ENCODE peak calls at places on chromosomes 13 and 19, in nine cellular contexts. One of them, this sample, is unnamed.
A peak's percentile ranks its signal among the peaks of the same experiment; 100 is the strongest.

GRCh38 chr19:4717966-4718701 is 5.5 kb downstream of the DPP9 start:
- DNase-seq in progenitor cell of endocrine pancreas: no peak
- DNase-seq in stomach: no peak
- DNase-seq in heart left ventricle: no peak
- DNase-seq in Peyer's patch: no peak
- DNase-seq in BJ: no peak
- DNase-seq in psoas muscle: no peak
- DNase-seq in Caco-2: no peak
- DNase-seq in nephron progenitor cell: no peak
- DNase-seq in this sample: no peak

GRCh38 chr13:85666356-85666755 is 132.9 kb downstream of the SLITRK6 start:
- DNase-seq in nephron progenitor cell: no peak
- DNase-seq in progenitor cell of endocrine pancreas: no peak
- DNase-seq in Peyer's patch: no peak
- DNase-seq in stomach: no peak
- DNase-seq in Caco-2: no peak
- DNase-seq in psoas muscle: no peak
- DNase-seq in BJ: no peak
- DNase-seq in heart left ventricle: no peak
- DNase-seq in this sample: no peak

GRCh38 chr13:110882972-110883371 is 31.9 kb downstream of the ANKRD10 start:
- DNase-seq in heart left ventricle: no peak
- DNase-seq in Caco-2: no peak
- DNase-seq in progenitor cell of endocrine pancreas: no peak
- DNase-seq in Peyer's patch: no peak
- DNase-seq in BJ: no peak
- DNase-seq in nephron progenitor cell: no peak
- DNase-seq in psoas muscle: no peak
- DNase-seq in stomach: no peak
- DNase-seq in this sample: no peak

GRCh38 chr13:80515296-80515695 is 174.4 kb upstream of the SPRY2 start:
- DNase-seq in Peyer's patch: no peak
- DNase-seq in BJ: no peak
- DNase-seq in Caco-2: no peak
- DNase-seq in progenitor cell of endocrine pancreas: no peak
- DNase-seq in stomach: no peak
- DNase-seq in nephron progenitor cell: no peak
- DNase-seq in heart left ventricle: no peak
- DNase-seq in psoas muscle: no peak
- DNase-seq in this sample: no peak

GRCh38 chr19:9075064-9075964 is 11.5 kb upstream of the OR1M1 start:
- DNase-seq in psoas muscle: peak; percentile 54
- DNase-seq in Caco-2: no peak
- DNase-seq in BJ: peak; percentile 3
- DNase-seq in Peyer's patch: no peak
- DNase-seq in stomach: peak; percentile 58
- DNase-seq in heart left ventricle: peak; percentile 61
- DNase-seq in progenitor cell of endocrine pancreas: no peak
- DNase-seq in nephron progenitor cell: peak; percentile 20
- DNase-seq in this sample: no peak

GRCh38 chr13:107545946-107546502 is 669.3 kb downstream of the LIG4 start:
- DNase-seq in nephron progenitor cell: no peak
- DNase-seq in psoas muscle: no peak
- DNase-seq in Caco-2: no peak
- DNase-seq in heart left ventricle: no peak
- DNase-seq in progenitor cell of endocrine pancreas: no peak
- DNase-seq in Peyer's patch: no peak
- DNase-seq in stomach: no peak
- DNase-seq in BJ: no peak
- DNase-seq in this sample: no peak

GRCh38 chr19:35154535-35155406 is at the start of gene FXYD5:
- DNase-seq in BJ: no peak
- DNase-seq in progenitor cell of endocrine pancreas: no peak
- DNase-seq in heart left ventricle: peak; percentile 75
- DNase-seq in Peyer's patch: peak; percentile 76
- DNase-seq in Caco-2: peak; percentile 47
- DNase-seq in stomach: peak; percentile 68
- DNase-seq in psoas muscle: peak; percentile 74
- DNase-seq in nephron progenitor cell: peak; percentile 68
- DNase-seq in this sample: no peak

GRCh38 chr13:101265934-101266333 is 150.4 kb downstream of the NALCN start:
- DNase-seq in psoas muscle: no peak
- DNase-seq in progenitor cell of endocrine pancreas: no peak
- DNase-seq in stomach: no peak
- DNase-seq in Caco-2: no peak
- DNase-seq in heart left ventricle: no peak
- DNase-seq in BJ: no peak
- DNase-seq in Peyer's patch: no peak
- DNase-seq in nephron progenitor cell: no peak
- DNase-seq in this sample: no peak

GRCh38 chr19:3115916-3116602 is 19.8 kb upstream of the GNA15 start:
- DNase-seq in nephron progenitor cell: no peak
- DNase-seq in heart left ventricle: peak; percentile 19
- DNase-seq in Caco-2: no peak
- DNase-seq in stomach: no peak
- DNase-seq in BJ: no peak
- DNase-seq in Peyer's patch: no peak
- DNase-seq in progenitor cell of endocrine pancreas: no peak
- DNase-seq in psoas muscle: no peak
- DNase-seq in this sample: no peak

GRCh38 chr13:95233026-95233635 is 68.1 kb downstream of the ABCC4 start:
- DNase-seq in progenitor cell of endocrine pancreas: no peak
- DNase-seq in stomach: no peak
- DNase-seq in psoas muscle: no peak
- DNase-seq in nephron progenitor cell: no peak
- DNase-seq in BJ: no peak
- DNase-seq in Caco-2: no peak
- DNase-seq in Peyer's patch: no peak
- DNase-seq in heart left ventricle: no peak
- DNase-seq in this sample: no peak

GRCh38 chr19:39356073-39356472 is 13.9 kb downstream of the SAMD4B start:
- DNase-seq in nephron progenitor cell: no peak
- DNase-seq in heart left ventricle: no peak
- DNase-seq in stomach: no peak
- DNase-seq in Peyer's patch: no peak
- DNase-seq in progenitor cell of endocrine pancreas: no peak
- DNase-seq in Caco-2: no peak
- DNase-seq in BJ: no peak
- DNase-seq in psoas muscle: no peak
- DNase-seq in this sample: no peak

GRCh38 chr13:105213512-105213911 is 1322.0 kb downstream of the EFNB2 start:
- DNase-seq in psoas muscle: no peak
- DNase-seq in progenitor cell of endocrine pancreas: no peak
- DNase-seq in stomach: no peak
- DNase-seq in heart left ventricle: no peak
- DNase-seq in Peyer's patch: no peak
- DNase-seq in nephron progenitor cell: no peak
- DNase-seq in Caco-2: no peak
- DNase-seq in BJ: no peak
- DNase-seq in this sample: no peak
- TF ChIP-seq CTCF in psoas muscle: no peak
- TF ChIP-seq CTCF in progenitor cell of endocrine pancreas: no peak
- TF ChIP-seq CTCF in stomach: no peak
- TF ChIP-seq CTCF in heart left ventricle: no peak
- TF ChIP-seq CTCF in Peyer's patch: no peak
- TF ChIP-seq CTCF in nephron progenitor cell: no peak
- TF ChIP-seq CTCF in Caco-2: no peak
- TF ChIP-seq CTCF in BJ: no peak
- TF ChIP-seq CTCF in this sample: no peak

GRCh38 chr19:48192750-48193149 is 22.3 kb downstream of the ZSWIM9 start:
- DNase-seq in nephron progenitor cell: no peak
- DNase-seq in progenitor cell of endocrine pancreas: no peak
- DNase-seq in stomach: no peak
- DNase-seq in Caco-2: no peak
- DNase-seq in BJ: no peak
- DNase-seq in heart left ventricle: no peak
- DNase-seq in psoas muscle: no peak
- DNase-seq in Peyer's patch: no peak
- DNase-seq in this sample: no peak

GRCh38 chr19:48186541-48186991 is 16.1 kb downstream of the ZSWIM9 start:
- DNase-seq in Peyer's patch: no peak
- DNase-seq in stomach: no peak
- DNase-seq in heart left ventricle: no peak
- DNase-seq in BJ: no peak
- DNase-seq in psoas muscle: no peak
- DNase-seq in nephron progenitor cell: no peak
- DNase-seq in progenitor cell of endocrine pancreas: no peak
- DNase-seq in Caco-2: no peak
- DNase-seq in this sample: no peak

GRCh38 chr19:48186015-48186414 is 15.5 kb downstream of the ZSWIM9 start:
- DNase-seq in nephron progenitor cell: no peak
- DNase-seq in psoas muscle: no peak
- DNase-seq in Peyer's patch: no peak
- DNase-seq in Caco-2: no peak
- DNase-seq in heart left ventricle: no peak
- DNase-seq in BJ: no peak
- DNase-seq in progenitor cell of endocrine pancreas: no peak
- DNase-seq in stomach: no peak
- DNase-seq in this sample: no peak

GRCh38 chr19:48194041-48194871 is 23.8 kb downstream of the ZSWIM9 start:
- DNase-seq in psoas muscle: no peak
- DNase-seq in stomach: no peak
- DNase-seq in progenitor cell of endocrine pancreas: no peak
- DNase-seq in nephron progenitor cell: peak; percentile 16
- DNase-seq in heart left ventricle: no peak
- DNase-seq in Peyer's patch: no peak
- DNase-seq in Caco-2: no peak
- DNase-seq in BJ: no peak
- DNase-seq in this sample: no peak

GRCh38 chr19:48190288-48191284 is 20.1 kb downstream of the ZSWIM9 start:
- DNase-seq in stomach: peak; percentile 61
- DNase-seq in heart left ventricle: no peak
- DNase-seq in Caco-2: peak; percentile 93
- DNase-seq in nephron progenitor cell: peak; percentile 57
- DNase-seq in Peyer's patch: peak; percentile 64
- DNase-seq in progenitor cell of endocrine pancreas: peak; percentile 52
- DNase-seq in BJ: no peak
- DNase-seq in psoas muscle: no peak
- DNase-seq in this sample: no peak
- TF ChIP-seq CTCF in stomach: peak; percentile 10
- TF ChIP-seq CTCF in heart left ventricle: no peak
- TF ChIP-seq CTCF in Caco-2: peak; percentile 65
- TF ChIP-seq CTCF in nephron progenitor cell: peak; percentile 37
- TF ChIP-seq CTCF in Peyer's patch: no peak
- TF ChIP-seq CTCF in progenitor cell of endocrine pancreas: peak; percentile 54
- TF ChIP-seq CTCF in BJ: no peak
- TF ChIP-seq CTCF in psoas muscle: no peak
- TF ChIP-seq CTCF in this sample: no peak

GRCh38 chr19:29833614-29834261 is 21.9 kb downstream of the CCNE1 start:
- DNase-seq in progenitor cell of endocrine pancreas: no peak
- DNase-seq in BJ: no peak
- DNase-seq in stomach: no peak
- DNase-seq in nephron progenitor cell: no peak
- DNase-seq in heart left ventricle: no peak
- DNase-seq in Caco-2: no peak
- DNase-seq in Peyer's patch: no peak
- DNase-seq in psoas muscle: no peak
- DNase-seq in this sample: no peak
- TF ChIP-seq CTCF in progenitor cell of endocrine pancreas: no peak
- TF ChIP-seq CTCF in BJ: no peak
- TF ChIP-seq CTCF in stomach: no peak
- TF ChIP-seq CTCF in nephron progenitor cell: no peak
- TF ChIP-seq CTCF in heart left ventricle: no peak
- TF ChIP-seq CTCF in Caco-2: no peak
- TF ChIP-seq CTCF in Peyer's patch: no peak
- TF ChIP-seq CTCF in psoas muscle: no peak
- TF ChIP-seq CTCF in this sample: no peak

DNA sequence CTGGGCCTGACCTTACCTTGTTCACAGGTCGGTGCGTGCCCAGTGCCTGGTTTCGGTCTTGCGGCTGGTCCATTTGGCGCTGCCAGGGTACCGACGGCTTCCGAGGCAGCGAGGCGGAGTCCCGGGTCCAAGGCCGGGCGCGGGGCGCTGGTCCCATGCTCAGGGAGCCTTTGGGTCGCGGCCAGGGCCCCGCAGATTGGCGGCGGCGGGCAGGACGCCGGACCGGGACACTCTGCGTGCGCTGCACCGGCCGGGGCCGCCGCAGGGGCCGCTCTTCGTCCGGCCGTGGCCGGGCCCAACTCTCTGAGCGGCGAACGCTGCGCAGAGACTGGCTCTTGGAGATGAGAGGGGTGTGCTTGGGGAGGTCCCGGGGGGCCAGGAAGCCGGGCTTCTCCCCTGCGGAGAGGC is 3.3 kb upstream of the WIZ start:
- DNase-seq in psoas muscle: no peak
- DNase-seq in nephron progenitor cell: peak; percentile 32
- DNase-seq in Caco-2: no peak
- DNase-seq in Peyer's patch: no peak
- DNase-seq in BJ: no peak
- DNase-seq in stomach: no peak
- DNase-seq in progenitor cell of endocrine pancreas: no peak
- DNase-seq in heart left ventricle: peak; percentile 55
- DNase-seq in this sample: no peak
- TF ChIP-seq CTCF in psoas muscle: peak; percentile 49
- TF ChIP-seq CTCF in nephron progenitor cell: no peak
- TF ChIP-seq CTCF in Caco-2: no peak
- TF ChIP-seq CTCF in Peyer's patch: no peak
- TF ChIP-seq CTCF in BJ: peak; percentile 37
- TF ChIP-seq CTCF in stomach: peak; percentile 22
- TF ChIP-seq CTCF in progenitor cell of endocrine pancreas: peak; percentile 35
- TF ChIP-seq CTCF in heart left ventricle: peak; percentile 11
- TF ChIP-seq CTCF in this sample: no peak

GRCh38 chr19:30358319-30358718 is 13.9 kb upstream of the ZNF536 start:
- DNase-seq in nephron progenitor cell: no peak
- DNase-seq in progenitor cell of endocrine pancreas: no peak
- DNase-seq in psoas muscle: no peak
- DNase-seq in stomach: no peak
- DNase-seq in Peyer's patch: no peak
- DNase-seq in Caco-2: no peak
- DNase-seq in BJ: no peak
- DNase-seq in heart left ventricle: no peak
- DNase-seq in this sample: no peak

GRCh38 chr19:30355586-30355985 is 16.6 kb upstream of the ZNF536 start:
- DNase-seq in Caco-2: no peak
- DNase-seq in heart left ventricle: no peak
- DNase-seq in psoas muscle: no peak
- DNase-seq in nephron progenitor cell: no peak
- DNase-seq in stomach: no peak
- DNase-seq in progenitor cell of endocrine pancreas: no peak
- DNase-seq in BJ: no peak
- DNase-seq in Peyer's patch: no peak
- DNase-seq in this sample: no peak

GRCh38 chr19:30358821-30359580 is 13.2 kb upstream of the ZNF536 start:
- DNase-seq in progenitor cell of endocrine pancreas: no peak
- DNase-seq in Peyer's patch: no peak
- DNase-seq in Caco-2: no peak
- DNase-seq in BJ: no peak
- DNase-seq in stomach: peak; percentile 18
- DNase-seq in heart left ventricle: no peak
- DNase-seq in nephron progenitor cell: no peak
- DNase-seq in psoas muscle: no peak
- DNase-seq in this sample: no peak

GRCh38 chr19:30357580-30357954 is 14.6 kb upstream of the ZNF536 start:
- DNase-seq in stomach: no peak
- DNase-seq in BJ: no peak
- DNase-seq in progenitor cell of endocrine pancreas: no peak
- DNase-seq in heart left ventricle: no peak
- DNase-seq in Caco-2: no peak
- DNase-seq in nephron progenitor cell: no peak
- DNase-seq in Peyer's patch: no peak
- DNase-seq in psoas muscle: no peak
- DNase-seq in this sample: no peak

GRCh38 chr19:30356951-30357579 is 15.1 kb upstream of the ZNF536 start:
- DNase-seq in Peyer's patch: no peak
- DNase-seq in heart left ventricle: no peak
- DNase-seq in progenitor cell of endocrine pancreas: no peak
- DNase-seq in BJ: no peak
- DNase-seq in stomach: no peak
- DNase-seq in Caco-2: no peak
- DNase-seq in nephron progenitor cell: no peak
- DNase-seq in psoas muscle: no peak
- DNase-seq in this sample: no peak
- TF ChIP-seq CTCF in Peyer's patch: no peak
- TF ChIP-seq CTCF in heart left ventricle: no peak
- TF ChIP-seq CTCF in progenitor cell of endocrine pancreas: no peak
- TF ChIP-seq CTCF in BJ: no peak
- TF ChIP-seq CTCF in stomach: no peak
- TF ChIP-seq CTCF in Caco-2: no peak
- TF ChIP-seq CTCF in nephron progenitor cell: no peak
- TF ChIP-seq CTCF in psoas muscle: no peak
- TF ChIP-seq CTCF in this sample: no peak

This sample was measured in D721Med.